ENCODE peak calls at places on chromosomes 11 and 22, in nine cellular contexts. Y is dorsolateral prefrontal cortex, N is spleen, S is SK-N-SH, T is AG04450, W is cardiac muscle cell, D is brain microvascular endothelial cell, A is upper lobe of right lung, L is right atrium auricular region. G is an unnamed sample.

GRCh38 chr11:69705901-69706787 is 2.3 kb upstream of the FGF19 start:
- DNase-seq in Y (no peak), N (peak), S (no peak), T (no peak), W (no peak), D (no peak), A (no peak), L (no peak), G (no peak)

GRCh38 chr11:11391796-11392195 is 38.7 kb upstream of the CSNK2A3 start:
- DNase-seq in Y (no peak), N (no peak), S (no peak), T (peak), W (no peak), D (peak), A (no peak), L (no peak), G (no peak)

GRCh38 chr11:112477929-112478317 is 217.3 kb upstream of the PLET1 start:
- DNase-seq in Y (no peak), N (no peak), S (no peak), T (no peak), W (no peak), D (no peak), A (no peak), L (no peak), G (no peak)

GRCh38 chr11:2652362-2652761 is 47.4 kb downstream of the KCNQ1OT1 start:
- DNase-seq in Y (no peak), N (peak), S (peak), T (no peak), W (no peak), D (no peak), A (peak), L (no peak), G (no peak)

GRCh38 chr22:22978637-22979036 is 91.0 kb downstream of the IGLL5 start:
- DNase-seq in Y (no peak), N (no peak), S (no peak), T (no peak), W (no peak), D (no peak), A (no peak), L (no peak), G (no peak)

GRCh38 chr11:34261820-34262219 is 96.0 kb downstream of the ABTB2 start:
- DNase-seq in Y (no peak), N (no peak), S (no peak), T (no peak), W (no peak), D (no peak), A (no peak), L (no peak), G (no peak)

GRCh38 chr11:19869946-19870589 is 157.4 kb downstream of the NAV2 start:
- DNase-seq in Y (no peak), N (no peak), S (no peak), T (no peak), W (no peak), D (no peak), A (no peak), L (no peak), G (no peak)

GRCh38 chr11:1351278-1351937 is 38.3 kb upstream of the BRSK2 start:
- DNase-seq in Y (no peak), N (peak), S (peak), T (no peak), W (no peak), D (no peak), A (peak), L (no peak), G (peak)

GRCh38 chr11:117408356-117408755 is 80.7 kb downstream of the CEP164 start:
- DNase-seq in Y (no peak), N (no peak), S (no peak), T (no peak), W (no peak), D (no peak), A (no peak), L (no peak), G (no peak)

GRCh38 chr11:100576044-100577021 is 110.8 kb upstream of the ARHGAP42 start:
- DNase-seq in Y (no peak), N (no peak), S (peak), T (no peak), W (peak), D (peak), A (no peak), L (no peak), G (no peak)

GRCh38 chr11:78653294-78653909 is 78.7 kb upstream of the NARS2 start:
- DNase-seq in Y (no peak), N (no peak), S (no peak), T (no peak), W (no peak), D (no peak), A (no peak), L (peak), G (no peak)

GRCh38 chr11:113373306-113373705 is 14.3 kb upstream of the ANKK1 start:
- DNase-seq in Y (no peak), N (no peak), S (no peak), T (no peak), W (no peak), D (peak), A (no peak), L (no peak), G (no peak)

GRCh38 chr22:46135611-46136538 is 14.5 kb upstream of the PPARA start:
- DNase-seq in Y (no peak), N (peak), S (no peak), T (no peak), W (no peak), D (no peak), A (no peak), L (no peak), G (no peak)

GRCh38 chr22:36486619-36487384 is 5.4 kb upstream of the TXN2 start:
- DNase-seq in Y (no peak), N (no peak), S (no peak), T (no peak), W (peak), D (peak), A (no peak), L (no peak), G (peak)

GRCh38 chr11:93843906-93844305 is 6.5 kb downstream of the VSTM5 start:
- DNase-seq in Y (no peak), N (no peak), S (no peak), T (no peak), W (no peak), D (no peak), A (no peak), L (no peak), G (no peak)

GRCh38 chr22:41092847-41093371 is 517 bp downstream of the EP300 start:
- DNase-seq in Y (no peak), N (peak), S (peak), T (no peak), W (peak), D (no peak), A (peak), L (no peak), G (no peak)

GRCh38 chr22:30310881-30311771 is 15.6 kb downstream of the TBC1D10A start:
- DNase-seq in Y (no peak), N (no peak), S (no peak), T (no peak), W (peak), D (no peak), A (peak), L (peak), G (no peak)

GRCh38 chr22:41021039-41021654 is 70.0 kb downstream of the RBX1 start:
- DNase-seq in Y (peak), N (peak), S (no peak), T (no peak), W (no peak), D (no peak), A (peak), L (no peak), G (no peak)

DNA sequence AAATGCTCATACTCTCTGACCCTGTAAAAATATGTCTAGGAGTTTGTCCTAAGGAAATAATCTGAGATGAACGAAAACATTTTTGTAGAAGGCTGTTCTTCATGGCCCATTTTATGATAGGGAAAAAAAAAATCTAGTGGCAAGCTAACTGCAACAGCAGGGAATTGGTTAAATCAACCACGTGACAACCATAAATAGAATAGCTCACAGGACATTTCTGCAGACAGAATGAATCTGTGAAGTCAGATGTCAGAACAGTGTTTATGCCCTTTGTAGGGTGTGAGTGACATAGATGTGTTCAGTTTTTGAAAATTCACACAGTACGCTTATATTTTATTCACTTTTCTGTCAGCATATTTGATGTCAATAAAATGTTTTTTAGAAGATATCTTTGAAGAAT is 16.1 kb downstream of the ARHGAP1 start:
- DNase-seq in Y (no peak), N (no peak), S (no peak), T (no peak), W (no peak), D (no peak), A (no peak), L (no peak), G (no peak)
- H3K27ac ChIP-seq in Y (peak), N (peak), S (no peak), T (no peak), W (peak), D (no peak), A (no peak), L (peak), G (no peak)

GRCh38 chr11:81497202-81497804 is 1236.4 kb downstream of the FAM181B start:
- DNase-seq in Y (no peak), N (no peak), S (peak), T (peak), W (peak), D (peak), A (no peak), L (no peak), G (peak)
- TF ChIP-seq CTCF in Y (peak), N (peak), S (peak), T (peak), W (peak), D (peak), A (peak), L (peak), G (peak)

GRCh38 chr11:67290801-67291200 is 1.7 kb downstream of the ANKRD13D start:
- DNase-seq in Y (no peak), N (peak), S (no peak), T (no peak), W (no peak), D (no peak), A (peak), L (no peak), G (peak)
- H3K27ac ChIP-seq in Y (no peak), N (peak), S (no peak), T (no peak), W (no peak), D (no peak), A (no peak), L (peak), G (peak)

GRCh38 chr22:50695421-50696250 is 23.0 kb downstream of the SHANK3 start:
- DNase-seq in Y (no peak), N (peak), S (no peak), T (no peak), W (no peak), D (no peak), A (peak), L (no peak), G (no peak)

GRCh38 chr22:50694766-50695420 is 22.3 kb downstream of the SHANK3 start:
- DNase-seq in Y (no peak), N (peak), S (no peak), T (no peak), W (no peak), D (no peak), A (peak), L (no peak), G (no peak)

GRCh38 chr22:50693462-50693861 is 20.8 kb downstream of the SHANK3 start:
- DNase-seq in Y (no peak), N (no peak), S (no peak), T (no peak), W (no peak), D (no peak), A (no peak), L (no peak), G (no peak)

GRCh38 chr22:50696251-50696798 is 23.7 kb downstream of the SHANK3 start:
- DNase-seq in Y (no peak), N (peak), S (no peak), T (no peak), W (no peak), D (no peak), A (no peak), L (no peak), G (no peak)

GRCh38 chr22:50694099-50694498 is 21.5 kb downstream of the SHANK3 start:
- DNase-seq in Y (peak), N (no peak), S (no peak), T (no peak), W (no peak), D (no peak), A (no peak), L (no peak), G (no peak)
- TF ChIP-seq CTCF in Y (no peak), N (no peak), S (peak), T (no peak), W (no peak), D (no peak), A (no peak), L (no peak), G (no peak)

GRCh38 chr11:60801194-60801593 is 16.1 kb downstream of the MS4A10 start:
- DNase-seq in Y (no peak), N (no peak), S (no peak), T (no peak), W (no peak), D (no peak), A (no peak), L (no peak), G (no peak)

GRCh38 chr11:60803273-60803936 is 18.3 kb downstream of the MS4A10 start:
- DNase-seq in Y (no peak), N (no peak), S (no peak), T (no peak), W (no peak), D (no peak), A (no peak), L (no peak), G (no peak)

GRCh38 chr11:60798631-60799030 is 13.5 kb downstream of the MS4A10 start:
- DNase-seq in Y (no peak), N (no peak), S (no peak), T (no peak), W (no peak), D (no peak), A (no peak), L (no peak), G (no peak)

GRCh38 chr11:60795291-60795690 is 10.2 kb downstream of the MS4A10 start:
- DNase-seq in Y (no peak), N (peak), S (no peak), T (no peak), W (no peak), D (no peak), A (no peak), L (no peak), G (no peak)

DNA sequence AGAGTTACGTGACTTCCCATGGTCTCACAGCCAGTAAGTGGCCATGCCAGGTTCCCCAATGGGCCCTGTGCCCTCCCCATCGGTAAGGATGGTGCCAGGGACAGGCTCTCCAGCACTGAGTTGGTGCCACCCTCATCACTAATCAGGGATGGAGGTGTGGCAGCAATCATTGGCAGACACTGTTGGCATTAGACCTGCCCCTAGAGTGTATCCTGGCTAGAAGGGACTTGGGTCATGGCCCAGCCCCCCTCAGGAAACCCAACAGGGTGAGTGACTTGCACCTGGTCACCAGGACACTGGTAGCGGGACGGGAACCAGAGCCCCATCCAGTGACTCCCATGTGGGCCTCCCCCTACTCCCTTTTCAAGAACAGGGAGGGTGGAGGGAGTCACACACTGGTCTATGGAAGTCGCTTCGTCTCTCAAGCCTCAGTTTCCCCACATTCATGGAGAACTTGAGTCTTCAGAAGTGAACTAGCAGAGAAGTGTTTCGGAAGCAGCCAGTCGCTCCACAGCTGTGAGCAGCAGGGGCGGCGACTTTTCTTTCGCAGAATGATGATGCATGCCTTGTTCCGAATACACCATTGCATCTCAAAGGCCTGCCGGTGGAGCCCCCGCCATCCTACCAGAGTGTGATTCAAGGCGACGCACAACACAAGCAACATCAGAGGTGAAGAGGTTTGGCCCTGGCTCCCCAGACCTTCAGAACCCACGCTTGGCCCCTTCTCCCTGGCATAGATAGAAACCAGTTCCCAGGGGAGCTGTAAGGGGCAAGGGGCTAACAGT is 12.9 kb downstream of the MS4A10 start:
- DNase-seq in Y (no peak), N (peak), S (no peak), T (no peak), W (no peak), D (no peak), A (no peak), L (no peak), G (no peak)
- H3K27ac ChIP-seq in Y (no peak), N (no peak), S (no peak), T (no peak), W (no peak), D (no peak), A (no peak), L (no peak), G (no peak)

G was measured in WERI-Rb-1.